ENCODE peak calls at places on chromosome 5, in five cellular contexts. J, P, K, R and N are unnamed samples.

GRCh38 chr5:38666668-38667498 is 110.4 kb upstream of the LIFR start:
- DNase-seq in J (peak), P (peak), K (peak), R (peak), N (no peak)

GRCh38 chr5:167406503-167406902 is 884.9 kb upstream of the WWC1 start:
- DNase-seq in J (no peak), P (no peak), K (no peak), R (no peak), N (no peak)

GRCh38 chr5:39138182-39138487 is 63.9 kb upstream of the RICTOR start:
- DNase-seq in J (no peak), P (no peak), K (no peak), R (no peak), N (peak)

GRCh38 chr5:178111925-178112324 is 1.4 kb upstream of the N4BP3 start:
- DNase-seq in J (no peak), P (no peak), K (no peak), R (peak), N (peak)

GRCh38 chr5:81151546-81151945 is 81.6 kb upstream of the CKMT2 start:
- DNase-seq in J (peak), P (no peak), K (no peak), R (peak), N (peak)

GRCh38 chr5:78811121-78811832 is 162.7 kb upstream of the LHFPL2 start:
- DNase-seq in J (no peak), P (no peak), K (no peak), R (no peak), N (no peak)

GRCh38 chr5:151082274-151082902 is 1.6 kb upstream of the TNIP1 start:
- DNase-seq in J (peak), P (peak), K (peak), R (no peak), N (peak)

GRCh38 chr5:31663519-31663918 is 24.6 kb downstream of the PDZD2 start:
- DNase-seq in J (peak), P (no peak), K (no peak), R (peak), N (no peak)

GRCh38 chr5:170903075-170903474 is 41.3 kb downstream of the RANBP17 start:
- DNase-seq in J (peak), P (no peak), K (no peak), R (no peak), N (no peak)

GRCh38 chr5:59522201-59522831 is 371.2 kb downstream of the PDE4D start:
- DNase-seq in J (no peak), P (no peak), K (no peak), R (no peak), N (peak)

GRCh38 chr5:175109058-175109755 is 334.8 kb downstream of the DRD1 start:
- DNase-seq in J (no peak), P (no peak), K (no peak), R (no peak), N (no peak)

GRCh38 chr5:178114325-178115135 is 1.2 kb downstream of the N4BP3 start:
- DNase-seq in J (peak), P (peak), K (no peak), R (no peak), N (no peak)

GRCh38 chr5:160039810-160040470 is 31.0 kb downstream of the TTC1 start:
- DNase-seq in J (no peak), P (no peak), K (no peak), R (peak), N (no peak)

GRCh38 chr5:72767289-72768010 is 49.0 kb upstream of the TNPO1 start:
- DNase-seq in J (peak), P (no peak), K (peak), R (peak), N (no peak)

GRCh38 chr5:80076131-80077101 is 41.3 kb downstream of the THBS4 start:
- DNase-seq in J (no peak), P (no peak), K (no peak), R (no peak), N (no peak)

GRCh38 chr5:119269061-119269579 is 86.7 kb upstream of the TNFAIP8 start:
- DNase-seq in J (peak), P (peak), K (no peak), R (peak), N (peak)

GRCh38 chr5:107103522-107103921 is 567.2 kb downstream of the EFNA5 start:
- DNase-seq in J (no peak), P (no peak), K (no peak), R (no peak), N (no peak)

GRCh38 chr5:142852361-142852760 is 82.2 kb downstream of the ARHGAP26 start:
- DNase-seq in J (no peak), P (no peak), K (no peak), R (no peak), N (no peak)

GRCh38 chr5:148382961-148383360 is 797 bp upstream of the FBXO38 start:
- DNase-seq in J (no peak), P (no peak), K (no peak), R (no peak), N (peak)

GRCh38 chr5:6434737-6435136 is 13.9 kb upstream of the UBE2QL1 start:
- DNase-seq in J (no peak), P (no peak), K (no peak), R (no peak), N (no peak)

GRCh38 chr5:73859696-73860095 is 233.7 kb downstream of the ARHGEF28 start:
- DNase-seq in J (no peak), P (no peak), K (no peak), R (no peak), N (no peak)

GRCh38 chr5:170740586-170741205 is 42.8 kb upstream of the GABRP start:
- DNase-seq in J (no peak), P (no peak), K (no peak), R (no peak), N (no peak)

GRCh38 chr5:1320436-1321344 is 24.2 kb downstream of the CLPTM1L start:
- DNase-seq in J (no peak), P (no peak), K (no peak), R (no peak), N (no peak)

GRCh38 chr5:115430374-115430773 is 114.2 kb downstream of the FEM1C start:
- DNase-seq in J (no peak), P (no peak), K (no peak), R (no peak), N (no peak)

GRCh38 chr5:42518595-42519067 is 95.4 kb downstream of the GHR start:
- DNase-seq in J (no peak), P (no peak), K (no peak), R (peak), N (no peak)

GRCh38 chr5:10726179-10726912 is 34.7 kb downstream of the DAP start:
- DNase-seq in J (no peak), P (no peak), K (peak), R (no peak), N (no peak)

GRCh38 chr5:132774896-132775295 is 2.1 kb downstream of the SEPTIN8 start:
- DNase-seq in J (no peak), P (no peak), K (no peak), R (no peak), N (no peak)

GRCh38 chr5:147467973-147468508 is 41.8 kb downstream of the DPYSL3 start:
- DNase-seq in J (no peak), P (no peak), K (no peak), R (peak), N (no peak)

GRCh38 chr5:136738829-136739228 is 373.5 kb upstream of the TRPC7 start:
- DNase-seq in J (peak), P (no peak), K (no peak), R (no peak), N (no peak)

GRCh38 chr5:72166070-72166979 is 59.0 kb downstream of the MAP1B start:
- DNase-seq in J (peak), P (no peak), K (no peak), R (peak), N (peak)

GRCh38 chr5:160020969-160021368 is 12.0 kb downstream of the TTC1 start:
- DNase-seq in J (no peak), P (no peak), K (no peak), R (peak), N (peak)